ENCODE peak calls at places on chromosome 3, in ten cellular contexts. F is A549, M is IMR-90, V is adrenal gland, U is esophagus muscularis mucosa, N is lower leg skin, B is stomach, O is uterus, G is endothelial cell of umbilical vein, Q is K562. C is an unnamed sample.

GRCh38 chr3:45968706-45969105 is 25.4 kb downstream of the CXCR6 start:
- DNase-seq in F (no peak), M (peak; percentile 77), V (no peak), U (no peak), N (no peak), B (no peak), O (peak; percentile 57), G (no peak), Q (no peak), C (no peak)

GRCh38 chr3:39096775-39097174 is 10.7 kb downstream of the GORASP1 start:
- DNase-seq in F (no peak), M (peak; percentile 21), V (no peak), U (peak; percentile 87), N (no peak), B (no peak), O (no peak), G (no peak), Q (no peak), C (no peak)

GRCh38 chr3:137263982-137264777 is 306.4 kb downstream of the IL20RB start:
- DNase-seq in F (no peak), M (no peak), V (no peak), U (no peak), N (no peak), B (no peak), O (no peak), G (no peak), Q (no peak), C (peak; percentile 81)

GRCh38 chr3:77096966-77097890 is 57.3 kb downstream of the ROBO2 start:
- DNase-seq in F (no peak), M (peak; percentile 46), V (no peak), U (no peak), N (no peak), B (no peak), O (no peak), G (no peak), Q (peak; percentile 5), C (no peak)

GRCh38 chr3:184355261-184356012 is 6.0 kb downstream of the CLCN2 start:
- DNase-seq in F (no peak), M (no peak), V (no peak), U (no peak), N (no peak), B (no peak), O (no peak), G (no peak), Q (no peak), C (no peak)

GRCh38 chr3:20012164-20012563 is at the start of gene PP2D1:
- DNase-seq in F (no peak), M (no peak), V (no peak), U (no peak), N (no peak), B (no peak), O (no peak), G (no peak), Q (no peak), C (no peak)

GRCh38 chr3:165211749-165212148 is 15.6 kb upstream of the SLITRK3 start:
- DNase-seq in F (no peak), M (no peak), V (no peak), U (no peak), N (no peak), B (no peak), O (no peak), G (no peak), Q (no peak), C (no peak)

GRCh38 chr3:152688313-152688712 is 146.6 kb upstream of the P2RY1 start:
- DNase-seq in F (no peak), M (no peak), V (no peak), U (no peak), N (no peak), B (no peak), O (no peak), G (no peak), Q (no peak), C (no peak)

GRCh38 chr3:63151893-63152292 is 126.2 kb upstream of the SYNPR start:
- DNase-seq in F (no peak), M (no peak), V (no peak), U (no peak), N (no peak), B (no peak), O (no peak), G (no peak), Q (no peak), C (no peak)

GRCh38 chr3:114439279-114439678 is 145.5 kb downstream of the TIGIT start:
- DNase-seq in F (no peak), M (peak; percentile 85), V (no peak), U (no peak), N (no peak), B (no peak), O (no peak), G (no peak), Q (no peak), C (no peak)

GRCh38 chr3:58198362-58198761 is 12.4 kb downstream of the DNASE1L3 start:
- DNase-seq in F (no peak), M (peak; percentile 33), V (no peak), U (no peak), N (no peak), B (no peak), O (no peak), G (no peak), Q (no peak), C (no peak)

GRCh38 chr3:170007031-170007663 is 30.6 kb upstream of the GPR160 start:
- DNase-seq in F (no peak), M (peak; percentile 84), V (peak; percentile 73), U (no peak), N (no peak), B (no peak), O (no peak), G (peak; percentile 11), Q (no peak), C (no peak)

GRCh38 chr3:60983906-60984305 is 267.3 kb downstream of the FHIT start:
- DNase-seq in F (no peak), M (no peak), V (no peak), U (no peak), N (no peak), B (no peak), O (no peak), G (no peak), Q (no peak), C (no peak)

GRCh38 chr3:125310623-125311076 is 64.5 kb downstream of the ZNF148 start:
- DNase-seq in F (no peak), M (no peak), V (no peak), U (no peak), N (no peak), B (no peak), O (no peak), G (no peak), Q (peak; percentile 5), C (no peak)
- TF ChIP-seq POLR2A in F (no peak), M (no peak), V (no peak), U (no peak), N (no peak), B (no peak), O (no peak), G (no peak), Q (no peak), C (no peak)

DNA sequence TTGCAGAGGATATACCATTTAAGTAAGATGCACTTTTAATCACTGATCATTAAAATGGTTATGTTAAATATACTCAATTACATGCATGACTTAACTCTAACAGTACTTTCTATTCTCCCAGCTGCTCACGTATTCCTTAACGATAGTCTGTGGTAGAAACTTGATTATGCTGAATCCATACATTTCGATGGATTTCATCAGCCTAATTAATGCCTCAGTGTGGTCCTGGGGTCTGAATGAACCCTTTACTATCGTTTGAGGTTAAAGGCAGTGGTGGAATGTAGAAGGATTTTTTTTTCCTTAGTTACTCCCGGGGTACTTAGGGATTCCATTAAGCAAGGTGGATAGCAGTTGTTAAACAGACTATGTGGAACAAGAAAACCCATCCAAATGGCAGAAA is 18.6 kb downstream of the SOX2 start:
- DNase-seq in F (no peak), M (no peak), V (no peak), U (no peak), N (no peak), B (no peak), O (no peak), G (no peak), Q (no peak), C (no peak)
- H3K4me3 ChIP-seq in F (no peak overlapping the region), M (no peak overlapping the region), V (no peak overlapping the region), U (no peak overlapping the region), N (no peak overlapping the region), B (no peak overlapping the region), O (no peak overlapping the region), G (no peak overlapping the region), Q (no peak overlapping the region), C (no peak overlapping the region)

GRCh38 chr3:15860014-15860934 is 62.5 kb upstream of the ANKRD28 start:
- DNase-seq in F (peak; percentile 39), M (peak; percentile 58), V (peak; percentile 45), U (no peak), N (peak; percentile 23), B (peak; percentile 29), O (peak; percentile 36), G (peak; percentile 32), Q (peak; percentile 25), C (no peak)

GRCh38 chr3:15861163-15861562 is 63.4 kb upstream of the ANKRD28 start:
- DNase-seq in F (no peak), M (no peak), V (no peak), U (no peak), N (no peak), B (no peak), O (no peak), G (no peak), Q (peak; percentile 16), C (no peak)

GRCh38 chr3:15858547-15859506 is 61.0 kb upstream of the ANKRD28 start:
- DNase-seq in F (peak; percentile 38), M (no peak), V (peak; percentile 38), U (no peak), N (peak; percentile 17), B (peak; percentile 85), O (peak; percentile 22), G (peak; percentile 20), Q (peak; percentile 49), C (peak; percentile 24)

GRCh38 chr3:15859507-15860013 is 61.8 kb upstream of the ANKRD28 start:
- DNase-seq in F (peak; percentile 58), M (peak; percentile 74), V (peak; percentile 72), U (no peak), N (peak; percentile 65), B (peak; percentile 86), O (peak; percentile 73), G (peak; percentile 82), Q (peak; percentile 96), C (peak; percentile 88)
- TF ChIP-seq POLR2A in F (peak; percentile 14), M (no peak), V (peak; percentile 26), U (no peak), N (no peak), B (no peak), O (peak; percentile 77), G (no peak), Q (peak; percentile 76), C (peak; percentile 52)

DNA sequence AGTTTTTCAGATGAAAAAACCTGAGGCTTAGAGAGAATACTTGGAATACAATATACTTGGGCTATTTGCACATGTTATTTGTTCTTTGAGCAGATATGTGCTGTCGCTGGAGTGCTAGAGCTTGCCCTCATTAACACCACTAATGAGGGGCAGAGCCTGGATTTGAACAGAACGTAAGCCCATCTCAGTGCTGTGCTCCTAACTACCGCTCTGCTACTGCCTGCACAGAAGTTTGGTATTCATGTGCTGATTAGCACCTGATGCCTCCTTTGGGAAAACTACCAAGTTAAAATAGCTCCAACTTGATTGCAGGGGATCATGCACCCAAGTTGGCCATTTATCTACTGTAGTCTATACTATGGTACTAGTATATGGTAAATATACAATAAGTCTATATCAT is 3.6 kb downstream of the GPR87 start:
- DNase-seq in F (no peak), M (no peak), V (no peak), U (peak; percentile 10), N (no peak), B (no peak), O (no peak), G (no peak), Q (no peak), C (no peak)
- H3K4me3 ChIP-seq in F (no peak overlapping the region), M (no peak overlapping the region), V (no peak overlapping the region), U (no peak overlapping the region), N (no peak overlapping the region), B (no peak overlapping the region), O (no peak overlapping the region), G (no peak overlapping the region), Q (no peak overlapping the region), C (no peak overlapping the region)

GRCh38 chr3:133661454-133662255 is at the start of gene TOPBP1:
- DNase-seq in F (peak; percentile 73), M (peak; percentile 70), V (peak; percentile 76), U (no peak), N (peak; percentile 76), B (peak; percentile 85), O (peak; percentile 66), G (peak; percentile 69), Q (peak; percentile 66), C (peak; percentile 90)
- TF ChIP-seq POLR2A in F (peak; percentile 46), M (peak; percentile 44), V (no peak), U (no peak), N (no peak), B (no peak), O (no peak), G (peak; percentile 73), Q (peak; percentile 78), C (no peak)

C was measured in heart left ventricle.